ENCODE peak calls at places on chromosome 7, in nine cellular contexts. One of them, this sample, is unnamed.

GRCh38 chr7:110358028-110358427 is 732.9 kb upstream of the LRRN3 start:
- DNase-seq in astrocyte of the cerebellum: peak
- DNase-seq in cardiac muscle cell: no peak
- DNase-seq in WERI-Rb-1: no peak
- DNase-seq in AG04449: peak
- DNase-seq in fibroblast of pulmonary artery: no peak
- DNase-seq in HCT116: no peak
- DNase-seq in cardiac fibroblast: peak
- DNase-seq in heart left ventricle: no peak
- DNase-seq in this sample: peak

GRCh38 chr7:139682136-139683013 is 95.4 kb downstream of the HIPK2 start:
- DNase-seq in astrocyte of the cerebellum: no peak
- DNase-seq in cardiac muscle cell: peak
- DNase-seq in WERI-Rb-1: no peak
- DNase-seq in AG04449: peak
- DNase-seq in fibroblast of pulmonary artery: peak
- DNase-seq in HCT116: peak
- DNase-seq in cardiac fibroblast: peak
- DNase-seq in heart left ventricle: no peak
- DNase-seq in this sample: no peak

GRCh38 chr7:75617634-75618234 is 121.0 kb downstream of the HIP1 start:
- DNase-seq in astrocyte of the cerebellum: no peak
- DNase-seq in cardiac muscle cell: peak
- DNase-seq in WERI-Rb-1: no peak
- DNase-seq in AG04449: no peak
- DNase-seq in fibroblast of pulmonary artery: peak
- DNase-seq in HCT116: no peak
- DNase-seq in cardiac fibroblast: peak
- DNase-seq in heart left ventricle: peak
- DNase-seq in this sample: no peak

GRCh38 chr7:75814407-75814947 is 871 bp upstream of the CCL24 start:
- DNase-seq in astrocyte of the cerebellum: no peak
- DNase-seq in cardiac muscle cell: no peak
- DNase-seq in WERI-Rb-1: no peak
- DNase-seq in AG04449: no peak
- DNase-seq in fibroblast of pulmonary artery: no peak
- DNase-seq in HCT116: no peak
- DNase-seq in cardiac fibroblast: no peak
- DNase-seq in heart left ventricle: no peak
- DNase-seq in this sample: no peak

GRCh38 chr7:87886875-87887274 is 10.6 kb downstream of the DBF4 start:
- DNase-seq in astrocyte of the cerebellum: peak
- DNase-seq in cardiac muscle cell: peak
- DNase-seq in WERI-Rb-1: no peak
- DNase-seq in AG04449: no peak
- DNase-seq in fibroblast of pulmonary artery: peak
- DNase-seq in HCT116: peak
- DNase-seq in cardiac fibroblast: peak
- DNase-seq in heart left ventricle: no peak
- DNase-seq in this sample: no peak

GRCh38 chr7:77743518-77743917 is 47.3 kb downstream of the RSBN1L start:
- DNase-seq in astrocyte of the cerebellum: no peak
- DNase-seq in cardiac muscle cell: no peak
- DNase-seq in WERI-Rb-1: no peak
- DNase-seq in AG04449: no peak
- DNase-seq in fibroblast of pulmonary artery: no peak
- DNase-seq in HCT116: no peak
- DNase-seq in cardiac fibroblast: no peak
- DNase-seq in heart left ventricle: no peak
- DNase-seq in this sample: no peak

GRCh38 chr7:69430502-69431145 is 167.7 kb upstream of the AUTS2 start:
- DNase-seq in astrocyte of the cerebellum: no peak
- DNase-seq in cardiac muscle cell: peak
- DNase-seq in WERI-Rb-1: peak
- DNase-seq in AG04449: no peak
- DNase-seq in fibroblast of pulmonary artery: no peak
- DNase-seq in HCT116: no peak
- DNase-seq in cardiac fibroblast: no peak
- DNase-seq in heart left ventricle: peak
- DNase-seq in this sample: no peak

GRCh38 chr7:117667456-117667855 is 187.6 kb downstream of the CFTR start:
- DNase-seq in astrocyte of the cerebellum: no peak
- DNase-seq in cardiac muscle cell: peak
- DNase-seq in WERI-Rb-1: no peak
- DNase-seq in AG04449: no peak
- DNase-seq in fibroblast of pulmonary artery: peak
- DNase-seq in HCT116: no peak
- DNase-seq in cardiac fibroblast: no peak
- DNase-seq in heart left ventricle: no peak
- DNase-seq in this sample: no peak

GRCh38 chr7:106053109-106053508 is 59.0 kb downstream of the SYPL1 start:
- DNase-seq in astrocyte of the cerebellum: no peak
- DNase-seq in cardiac muscle cell: no peak
- DNase-seq in WERI-Rb-1: no peak
- DNase-seq in AG04449: no peak
- DNase-seq in fibroblast of pulmonary artery: no peak
- DNase-seq in HCT116: no peak
- DNase-seq in cardiac fibroblast: no peak
- DNase-seq in heart left ventricle: no peak
- DNase-seq in this sample: no peak

GRCh38 chr7:39280337-39280736 is 285.9 kb upstream of the YAE1 start:
- DNase-seq in astrocyte of the cerebellum: no peak
- DNase-seq in cardiac muscle cell: no peak
- DNase-seq in WERI-Rb-1: no peak
- DNase-seq in AG04449: no peak
- DNase-seq in fibroblast of pulmonary artery: no peak
- DNase-seq in HCT116: no peak
- DNase-seq in cardiac fibroblast: no peak
- DNase-seq in heart left ventricle: no peak
- DNase-seq in this sample: no peak

GRCh38 chr7:42843209-42843800 is 68.6 kb downstream of the C7orf25 start:
- DNase-seq in astrocyte of the cerebellum: peak
- DNase-seq in cardiac muscle cell: peak
- DNase-seq in WERI-Rb-1: peak
- DNase-seq in AG04449: no peak
- DNase-seq in fibroblast of pulmonary artery: peak
- DNase-seq in HCT116: peak
- DNase-seq in cardiac fibroblast: peak
- DNase-seq in heart left ventricle: peak
- DNase-seq in this sample: peak

GRCh38 chr7:133646493-133647154 is 393.7 kb downstream of the EXOC4 start:
- DNase-seq in astrocyte of the cerebellum: no peak
- DNase-seq in cardiac muscle cell: peak
- DNase-seq in WERI-Rb-1: no peak
- DNase-seq in AG04449: no peak
- DNase-seq in fibroblast of pulmonary artery: no peak
- DNase-seq in HCT116: no peak
- DNase-seq in cardiac fibroblast: no peak
- DNase-seq in heart left ventricle: no peak
- DNase-seq in this sample: no peak

GRCh38 chr7:133642907-133643306 is 390.0 kb downstream of the EXOC4 start:
- DNase-seq in astrocyte of the cerebellum: no peak
- DNase-seq in cardiac muscle cell: no peak
- DNase-seq in WERI-Rb-1: no peak
- DNase-seq in AG04449: no peak
- DNase-seq in fibroblast of pulmonary artery: no peak
- DNase-seq in HCT116: no peak
- DNase-seq in cardiac fibroblast: no peak
- DNase-seq in heart left ventricle: no peak
- DNase-seq in this sample: no peak

GRCh38 chr7:133638835-133639234 is 386.0 kb downstream of the EXOC4 start:
- DNase-seq in astrocyte of the cerebellum: no peak
- DNase-seq in cardiac muscle cell: no peak
- DNase-seq in WERI-Rb-1: no peak
- DNase-seq in AG04449: no peak
- DNase-seq in fibroblast of pulmonary artery: no peak
- DNase-seq in HCT116: no peak
- DNase-seq in cardiac fibroblast: no peak
- DNase-seq in heart left ventricle: no peak
- DNase-seq in this sample: no peak

GRCh38 chr7:133645870-133646492 is 393.1 kb downstream of the EXOC4 start:
- DNase-seq in astrocyte of the cerebellum: no peak
- DNase-seq in cardiac muscle cell: peak
- DNase-seq in WERI-Rb-1: no peak
- DNase-seq in AG04449: no peak
- DNase-seq in fibroblast of pulmonary artery: peak
- DNase-seq in HCT116: no peak
- DNase-seq in cardiac fibroblast: peak
- DNase-seq in heart left ventricle: no peak
- DNase-seq in this sample: no peak

GRCh38 chr7:133641436-133641835 is 388.6 kb downstream of the EXOC4 start:
- DNase-seq in astrocyte of the cerebellum: no peak
- DNase-seq in cardiac muscle cell: no peak
- DNase-seq in WERI-Rb-1: no peak
- DNase-seq in AG04449: no peak
- DNase-seq in fibroblast of pulmonary artery: no peak
- DNase-seq in HCT116: no peak
- DNase-seq in cardiac fibroblast: no peak
- DNase-seq in heart left ventricle: no peak
- DNase-seq in this sample: no peak
- TF ChIP-seq CTCF in astrocyte of the cerebellum: no peak
- TF ChIP-seq CTCF in cardiac muscle cell: no peak
- TF ChIP-seq CTCF in WERI-Rb-1: no peak
- TF ChIP-seq CTCF in AG04449: no peak
- TF ChIP-seq CTCF in fibroblast of pulmonary artery: no peak
- TF ChIP-seq CTCF in HCT116: no peak
- TF ChIP-seq CTCF in cardiac fibroblast: no peak
- TF ChIP-seq CTCF in heart left ventricle: no peak
- TF ChIP-seq CTCF in this sample: no peak

GRCh38 chr7:51949726-51950644 is 633.4 kb upstream of the COBL start:
- DNase-seq in astrocyte of the cerebellum: peak
- DNase-seq in cardiac muscle cell: no peak
- DNase-seq in WERI-Rb-1: no peak
- DNase-seq in AG04449: no peak
- DNase-seq in fibroblast of pulmonary artery: no peak
- DNase-seq in HCT116: no peak
- DNase-seq in cardiac fibroblast: no peak
- DNase-seq in heart left ventricle: no peak
- DNase-seq in this sample: no peak
- H3K4me3 ChIP-seq in astrocyte of the cerebellum: no peak
- H3K4me3 ChIP-seq in cardiac muscle cell: no peak
- H3K4me3 ChIP-seq in WERI-Rb-1: no peak
- H3K4me3 ChIP-seq in AG04449: no peak
- H3K4me3 ChIP-seq in fibroblast of pulmonary artery: no peak
- H3K4me3 ChIP-seq in HCT116: no peak
- H3K4me3 ChIP-seq in cardiac fibroblast: no peak
- H3K4me3 ChIP-seq in heart left ventricle: no peak
- H3K4me3 ChIP-seq in this sample: no peak

GRCh38 chr7:112970771-112971170 is 115.9 kb downstream of the GPR85 start:
- DNase-seq in astrocyte of the cerebellum: no peak
- DNase-seq in cardiac muscle cell: no peak
- DNase-seq in WERI-Rb-1: no peak
- DNase-seq in AG04449: no peak
- DNase-seq in fibroblast of pulmonary artery: no peak
- DNase-seq in HCT116: peak
- DNase-seq in cardiac fibroblast: no peak
- DNase-seq in heart left ventricle: no peak
- DNase-seq in this sample: no peak
- TF ChIP-seq CTCF in astrocyte of the cerebellum: peak
- TF ChIP-seq CTCF in cardiac muscle cell: no peak
- TF ChIP-seq CTCF in WERI-Rb-1: no peak
- TF ChIP-seq CTCF in AG04449: no peak
- TF ChIP-seq CTCF in fibroblast of pulmonary artery: peak
- TF ChIP-seq CTCF in HCT116: no peak
- TF ChIP-seq CTCF in cardiac fibroblast: peak
- TF ChIP-seq CTCF in heart left ventricle: no peak
- TF ChIP-seq CTCF in this sample: peak

DNA sequence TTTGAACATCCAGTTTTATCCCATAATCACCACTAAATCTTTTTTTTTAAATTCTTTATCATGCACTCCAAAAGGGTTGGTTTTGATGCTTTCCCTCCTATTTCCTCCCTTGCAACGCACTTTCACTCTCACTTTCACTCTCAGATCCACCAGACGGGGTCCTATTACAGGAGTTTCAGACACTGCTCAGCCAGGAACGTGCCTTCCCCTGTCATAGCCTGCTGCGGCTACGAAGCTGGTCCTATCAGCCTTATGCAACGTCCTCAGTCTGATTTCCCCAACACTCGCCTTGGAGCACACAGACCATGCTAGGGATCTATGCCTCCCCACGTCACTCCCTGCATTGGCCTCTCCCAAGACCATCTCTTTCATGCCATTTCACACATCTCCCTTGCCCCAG is 23.4 kb downstream of the ZPBP start:
- DNase-seq in astrocyte of the cerebellum: no peak
- DNase-seq in cardiac muscle cell: peak
- DNase-seq in WERI-Rb-1: no peak
- DNase-seq in AG04449: no peak
- DNase-seq in fibroblast of pulmonary artery: peak
- DNase-seq in HCT116: no peak
- DNase-seq in cardiac fibroblast: peak
- DNase-seq in heart left ventricle: no peak
- DNase-seq in this sample: no peak
- H3K4me3 ChIP-seq in astrocyte of the cerebellum: peak
- H3K4me3 ChIP-seq in cardiac muscle cell: no peak
- H3K4me3 ChIP-seq in WERI-Rb-1: no peak
- H3K4me3 ChIP-seq in AG04449: no peak
- H3K4me3 ChIP-seq in fibroblast of pulmonary artery: peak
- H3K4me3 ChIP-seq in HCT116: peak
- H3K4me3 ChIP-seq in cardiac fibroblast: peak
- H3K4me3 ChIP-seq in heart left ventricle: peak
- H3K4me3 ChIP-seq in this sample: no peak

DNA sequence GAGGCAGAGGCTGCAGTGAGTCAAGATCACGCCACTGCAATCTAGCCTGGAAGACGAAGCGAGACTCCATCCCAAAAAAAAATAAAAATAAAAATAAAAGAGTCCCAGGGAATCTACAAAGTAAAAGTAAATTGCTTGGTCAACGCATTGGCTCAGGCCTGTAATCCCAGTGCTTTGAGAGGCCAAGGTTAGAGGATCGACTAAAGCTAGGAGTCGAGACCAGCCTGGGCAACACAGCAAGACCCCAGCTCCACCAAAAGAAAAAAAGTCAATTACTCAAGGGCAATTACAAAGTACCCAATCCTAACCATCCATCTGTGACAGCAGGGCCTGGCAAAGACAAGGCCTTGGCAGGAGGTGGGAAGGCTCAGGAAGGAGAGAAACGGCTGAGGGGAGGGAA is 127.6 kb upstream of the CALN1 start:
- DNase-seq in astrocyte of the cerebellum: no peak
- DNase-seq in cardiac muscle cell: no peak
- DNase-seq in WERI-Rb-1: no peak
- DNase-seq in AG04449: no peak
- DNase-seq in fibroblast of pulmonary artery: no peak
- DNase-seq in HCT116: no peak
- DNase-seq in cardiac fibroblast: no peak
- DNase-seq in heart left ventricle: no peak
- DNase-seq in this sample: no peak
- TF ChIP-seq CTCF in astrocyte of the cerebellum: no peak
- TF ChIP-seq CTCF in cardiac muscle cell: no peak
- TF ChIP-seq CTCF in WERI-Rb-1: no peak
- TF ChIP-seq CTCF in AG04449: no peak
- TF ChIP-seq CTCF in fibroblast of pulmonary artery: no peak
- TF ChIP-seq CTCF in HCT116: no peak
- TF ChIP-seq CTCF in cardiac fibroblast: no peak
- TF ChIP-seq CTCF in heart left ventricle: no peak
- TF ChIP-seq CTCF in this sample: no peak

DNA sequence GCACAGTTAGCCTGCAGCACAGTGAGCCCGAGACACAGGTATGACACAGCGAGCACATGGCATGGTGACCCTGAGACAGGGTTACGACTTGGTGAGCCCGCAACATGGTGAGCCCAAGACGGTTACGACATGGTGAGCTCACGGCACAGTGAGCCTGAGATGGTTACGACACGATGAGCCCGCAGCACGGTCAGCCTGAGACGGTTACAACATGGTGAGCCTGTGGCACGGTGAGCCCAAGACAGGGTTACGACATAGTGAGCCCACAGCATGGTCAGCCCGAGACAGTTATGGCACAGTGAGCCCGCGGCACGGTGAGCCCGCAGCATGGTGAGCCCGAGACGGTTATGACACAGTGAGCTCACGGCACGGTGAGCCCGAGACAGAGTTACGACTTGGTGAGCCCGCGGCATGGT is 156.1 kb downstream of the MAD1L1 start:
- DNase-seq in astrocyte of the cerebellum: no peak
- DNase-seq in cardiac muscle cell: no peak
- DNase-seq in WERI-Rb-1: no peak
- DNase-seq in AG04449: no peak
- DNase-seq in fibroblast of pulmonary artery: no peak
- DNase-seq in HCT116: no peak
- DNase-seq in cardiac fibroblast: no peak
- DNase-seq in heart left ventricle: no peak
- DNase-seq in this sample: no peak
- H3K4me3 ChIP-seq in astrocyte of the cerebellum: no peak
- H3K4me3 ChIP-seq in cardiac muscle cell: no peak
- H3K4me3 ChIP-seq in WERI-Rb-1: no peak
- H3K4me3 ChIP-seq in AG04449: no peak
- H3K4me3 ChIP-seq in fibroblast of pulmonary artery: no peak
- H3K4me3 ChIP-seq in HCT116: no peak
- H3K4me3 ChIP-seq in cardiac fibroblast: no peak
- H3K4me3 ChIP-seq in heart left ventricle: no peak
- H3K4me3 ChIP-seq in this sample: no peak

This sample was measured in retinal pigment epithelial cell.